ENCODE peak calls at places on chromosomes 2 and 18, in four cellular contexts. One of them, this sample, is unnamed.

GRCh38 chr2:36507408-36507812 is 90.6 kb downstream of the FEZ2 start:
- DNase-seq in tibial artery: no peak
- DNase-seq in dorsolateral prefrontal cortex: peak; percentile 22
- DNase-seq in HCT116: peak; percentile 27
- DNase-seq in this sample: no peak

GRCh38 chr2:72954376-72955187 is 37.3 kb downstream of the EMX1 start:
- DNase-seq in tibial artery: no peak
- DNase-seq in dorsolateral prefrontal cortex: no peak
- DNase-seq in HCT116: no peak
- DNase-seq in this sample: no peak

GRCh38 chr18:51009071-51009470 is 20.9 kb upstream of the SMAD4 start:
- DNase-seq in tibial artery: no peak
- DNase-seq in dorsolateral prefrontal cortex: no peak
- DNase-seq in HCT116: no peak
- DNase-seq in this sample: no peak

GRCh38 chr2:18262601-18263000 is 297.9 kb downstream of the RDH14 start:
- DNase-seq in tibial artery: no peak
- DNase-seq in dorsolateral prefrontal cortex: no peak
- DNase-seq in HCT116: no peak
- DNase-seq in this sample: no peak

GRCh38 chr2:241897231-241897916 is 27.8 kb downstream of the RTP5 start:
- DNase-seq in tibial artery: no peak
- DNase-seq in dorsolateral prefrontal cortex: no peak
- DNase-seq in HCT116: no peak
- DNase-seq in this sample: no peak

GRCh38 chr2:72932045-72932444 is 14.7 kb downstream of the EMX1 start:
- DNase-seq in tibial artery: peak; percentile 51
- DNase-seq in dorsolateral prefrontal cortex: no peak
- DNase-seq in HCT116: no peak
- DNase-seq in this sample: no peak

GRCh38 chr2:27855476-27855875 is 34.7 kb downstream of the RBKS start:
- DNase-seq in tibial artery: no peak
- DNase-seq in dorsolateral prefrontal cortex: no peak
- DNase-seq in HCT116: no peak
- DNase-seq in this sample: no peak

GRCh38 chr18:49742563-49743295 is 70.6 kb downstream of the ACAA2 start:
- DNase-seq in tibial artery: no peak
- DNase-seq in dorsolateral prefrontal cortex: no peak
- DNase-seq in HCT116: no peak
- DNase-seq in this sample: no peak

GRCh38 chr2:227785293-227785692 is 28.3 kb upstream of the CCL20 start:
- DNase-seq in tibial artery: no peak
- DNase-seq in dorsolateral prefrontal cortex: no peak
- DNase-seq in HCT116: no peak
- DNase-seq in this sample: no peak

GRCh38 chr2:30325542-30326328 is 94.4 kb downstream of the LBH start:
- DNase-seq in tibial artery: no peak
- DNase-seq in dorsolateral prefrontal cortex: no peak
- DNase-seq in HCT116: no peak
- DNase-seq in this sample: no peak

GRCh38 chr2:180554330-180554729 is 426.1 kb upstream of the UBE2E3 start:
- DNase-seq in tibial artery: no peak
- DNase-seq in dorsolateral prefrontal cortex: no peak
- DNase-seq in HCT116: no peak
- DNase-seq in this sample: no peak

GRCh38 chr2:214484701-214485100 is 73.8 kb downstream of the VWC2L start:
- DNase-seq in tibial artery: no peak
- DNase-seq in dorsolateral prefrontal cortex: no peak
- DNase-seq in HCT116: no peak
- DNase-seq in this sample: no peak

GRCh38 chr18:44054514-44054913 is 626.2 kb upstream of the SETBP1 start:
- DNase-seq in tibial artery: no peak
- DNase-seq in dorsolateral prefrontal cortex: no peak
- DNase-seq in HCT116: no peak
- DNase-seq in this sample: no peak

GRCh38 chr18:44048846-44049245 is 631.8 kb upstream of the SETBP1 start:
- DNase-seq in tibial artery: no peak
- DNase-seq in dorsolateral prefrontal cortex: no peak
- DNase-seq in HCT116: no peak
- DNase-seq in this sample: no peak

GRCh38 chr18:44047585-44047984 is 633.1 kb upstream of the SETBP1 start:
- DNase-seq in tibial artery: no peak
- DNase-seq in dorsolateral prefrontal cortex: no peak
- DNase-seq in HCT116: no peak
- DNase-seq in this sample: no peak

DNA sequence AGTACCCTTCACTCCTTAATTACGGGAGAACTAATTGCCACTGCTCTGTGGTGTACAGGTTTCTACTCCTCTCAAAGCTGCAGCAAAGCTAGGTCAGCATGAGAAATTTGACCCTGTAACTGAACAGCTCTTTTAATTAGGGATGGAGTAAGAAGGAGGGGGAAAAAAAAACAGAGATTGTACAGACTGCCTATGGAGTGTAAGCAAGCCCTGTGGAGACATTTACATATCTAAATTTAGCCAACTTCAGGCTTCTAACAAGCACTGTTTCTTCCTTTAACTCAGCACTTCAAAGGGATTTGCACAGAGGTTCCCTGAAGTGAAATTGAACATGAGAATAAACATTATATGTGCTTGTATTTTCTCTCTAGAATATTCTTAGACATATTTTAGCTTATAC is 629.6 kb upstream of the SETBP1 start:
- DNase-seq in tibial artery: no peak
- DNase-seq in dorsolateral prefrontal cortex: no peak
- DNase-seq in HCT116: no peak
- DNase-seq in this sample: no peak
- H3K27ac ChIP-seq in tibial artery: no peak overlapping the region
- H3K27ac ChIP-seq in dorsolateral prefrontal cortex: no peak overlapping the region
- H3K27ac ChIP-seq in HCT116: no peak overlapping the region
- H3K27ac ChIP-seq in this sample: no peak overlapping the region

GRCh38 chr18:23239885-23240608 is 104.8 kb downstream of the CABLES1 start:
- DNase-seq in tibial artery: no peak
- DNase-seq in dorsolateral prefrontal cortex: no peak
- DNase-seq in HCT116: no peak
- DNase-seq in this sample: no peak
- H3K27ac ChIP-seq in tibial artery: no peak overlapping the region
- H3K27ac ChIP-seq in dorsolateral prefrontal cortex: peak overlapping the region; percentile 29
- H3K27ac ChIP-seq in HCT116: no peak overlapping the region
- H3K27ac ChIP-seq in this sample: no peak overlapping the region

GRCh38 chr2:166393008-166393407 is 17.3 kb upstream of the SCN9A start:
- DNase-seq in tibial artery: no peak
- DNase-seq in dorsolateral prefrontal cortex: no peak
- DNase-seq in HCT116: no peak
- DNase-seq in this sample: no peak
- H3K27ac ChIP-seq in tibial artery: no peak overlapping the region
- H3K27ac ChIP-seq in dorsolateral prefrontal cortex: no peak overlapping the region
- H3K27ac ChIP-seq in HCT116: no peak overlapping the region
- H3K27ac ChIP-seq in this sample: no peak overlapping the region

DNA sequence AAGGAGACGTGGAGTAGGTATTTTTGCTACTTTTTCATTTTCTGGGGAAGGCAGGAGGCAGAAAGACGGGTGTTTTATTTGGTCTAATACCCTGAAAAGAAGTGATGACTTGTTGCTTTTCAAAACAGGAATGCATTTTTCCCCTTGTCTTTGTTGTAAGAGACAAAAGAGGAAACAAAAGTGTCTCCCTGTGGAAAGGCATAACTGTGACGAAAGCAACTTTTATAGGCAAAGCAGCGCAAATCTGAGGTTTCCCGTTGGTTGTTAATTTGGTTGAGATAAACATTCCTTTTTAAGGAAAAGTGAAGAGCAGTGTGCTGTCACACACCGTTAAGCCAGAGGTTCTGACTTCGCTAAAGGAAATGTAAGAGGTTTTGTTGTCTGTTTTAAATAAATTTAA is 3.4 kb downstream of the FZD7 start:
- DNase-seq in tibial artery: no peak
- DNase-seq in dorsolateral prefrontal cortex: no peak
- DNase-seq in HCT116: no peak
- DNase-seq in this sample: no peak
- H3K27ac ChIP-seq in tibial artery: peak overlapping the region; percentile 58
- H3K27ac ChIP-seq in dorsolateral prefrontal cortex: no peak overlapping the region
- H3K27ac ChIP-seq in HCT116: no peak overlapping the region
- H3K27ac ChIP-seq in this sample: no peak overlapping the region

GRCh38 chr18:22268641-22269128 is 99.3 kb downstream of the GATA6 start:
- DNase-seq in tibial artery: no peak
- DNase-seq in dorsolateral prefrontal cortex: no peak
- DNase-seq in HCT116: no peak
- DNase-seq in this sample: no peak
- H3K27ac ChIP-seq in tibial artery: no peak overlapping the region
- H3K27ac ChIP-seq in dorsolateral prefrontal cortex: no peak overlapping the region
- H3K27ac ChIP-seq in HCT116: no peak overlapping the region
- H3K27ac ChIP-seq in this sample: no peak overlapping the region

This sample was measured in epithelial cell of prostate.